ENCODE peak calls at places on chromosomes 11 and 22, in ten cellular contexts. I is NCI-H510A treated with DMSO at 0.1 percent for 48 hours, L is heart left ventricle, Q is NCI-H2029, W is non-pigmented ciliary epithelial cell, N is brain pericyte, E is fibroblast of villous mesenchyme, X is NCI-H446, U is IMR-90, C is H9. J is an unnamed sample.

GRCh38 chr11:68680541-68681231 is 3.7 kb upstream of the GAL start:
- DNase-seq in C (peak; percentile 20), U (no peak), W (no peak), Q (no peak), L (no peak), E (no peak), N (no peak), X (no peak), I (no peak), J (no peak)

GRCh38 chr22:17116931-17117330 is 4.2 kb downstream of the TMEM121B start:
- DNase-seq in C (no peak), U (no peak), N (no peak), I (no peak), E (no peak), W (no peak), X (no peak), L (no peak), Q (no peak), J (no peak)

GRCh38 chr22:50694766-50695420 is 22.3 kb downstream of the SHANK3 start:
- DNase-seq in Q (no peak), N (no peak), I (no peak), E (no peak), X (no peak), U (no peak), C (no peak), L (peak; percentile 17), W (no peak), J (no peak)

GRCh38 chr11:1401656-1402221 is 12.0 kb downstream of the BRSK2 start:
- DNase-seq in C (peak; percentile 77), W (no peak), E (peak; percentile 56), L (peak; percentile 70), X (no peak), N (peak; percentile 65), I (no peak), Q (peak; percentile 76), U (peak; percentile 48), J (no peak)

GRCh38 chr22:17706451-17706900 is 67.8 kb downstream of the BID start:
- DNase-seq in U (peak; percentile 93), C (peak; percentile 41), Q (peak; percentile 50), L (peak; percentile 38), E (peak; percentile 97), I (peak; percentile 58), W (peak; percentile 92), N (peak; percentile 87), X (no peak), J (no peak)

GRCh38 chr11:48103621-48104561 is 112.7 kb upstream of the OR4B1 start:
- DNase-seq in U (peak; percentile 13), I (no peak), L (no peak), Q (no peak), W (no peak), X (no peak), C (no peak), N (no peak), E (no peak), J (no peak)

GRCh38 chr11:66339686-66340483 is 3.7 kb upstream of the RIN1 start:
- DNase-seq in C (no peak), U (no peak), L (peak; percentile 20), E (no peak), Q (no peak), W (no peak), N (no peak), I (no peak), X (no peak), J (no peak)

GRCh38 chr11:92969634-92970347 is at the start of gene MTNR1B:
- DNase-seq in L (no peak), C (no peak), N (no peak), W (no peak), E (no peak), Q (no peak), X (no peak), U (no peak), I (no peak), J (no peak)

GRCh38 chr22:47351836-47352579 is 589.6 kb downstream of the TBC1D22A start:
- DNase-seq in X (no peak), W (no peak), Q (no peak), L (no peak), C (no peak), E (no peak), U (no peak), I (no peak), N (no peak), J (no peak)

GRCh38 chr22:28978158-28978557 is 83.5 kb downstream of the C22orf31 start:
- DNase-seq in I (no peak), E (peak; percentile 35), Q (no peak), C (no peak), U (peak; percentile 54), X (no peak), W (no peak), L (peak; percentile 64), N (no peak), J (no peak)

GRCh38 chr22:42364641-42365336 is 67.4 kb downstream of the NFAM1 start:
- DNase-seq in L (peak; percentile 44), E (no peak), N (no peak), U (peak; percentile 29), X (no peak), I (no peak), C (no peak), Q (no peak), W (no peak), J (no peak)

GRCh38 chr11:14907411-14908213 is 15.6 kb upstream of the CYP2R1 start:
- DNase-seq in W (no peak), Q (peak; percentile 70), E (peak; percentile 30), N (no peak), L (peak; percentile 73), I (peak; percentile 29), C (peak; percentile 86), X (peak; percentile 84), U (peak; percentile 21), J (peak; percentile 54)

GRCh38 chr22:27113211-27114030 is 456.0 kb downstream of the MIAT start:
- DNase-seq in X (no peak), W (peak; percentile 97), Q (no peak), E (peak; percentile 90), L (peak; percentile 79), I (no peak), C (no peak), N (no peak), U (peak; percentile 97), J (no peak)

GRCh38 chr22:23192133-23192532 is 11.8 kb downstream of the BCR start:
- DNase-seq in U (no peak), L (no peak), C (no peak), E (no peak), Q (peak; percentile 86), N (no peak), X (no peak), I (peak; percentile 92), W (no peak), J (no peak)

GRCh38 chr11:65424200-65425104 is 1.9 kb downstream of the NEAT1 start:
- DNase-seq in U (peak; percentile 54), N (no peak), C (no peak), L (no peak), W (no peak), X (no peak), E (peak; percentile 55), I (no peak), Q (no peak), J (no peak)

GRCh38 chr22:41925783-41926460 is 684 bp downstream of the TNFRSF13C start:
- DNase-seq in E (peak; percentile 55), X (no peak), L (peak; percentile 57), Q (peak; percentile 56), N (no peak), C (peak; percentile 83), U (peak; percentile 34), W (no peak), I (no peak), J (peak; percentile 11)

GRCh38 chr11:94283678-94284077 is 20.7 kb upstream of the IZUMO1R start:
- DNase-seq in Q (no peak), U (no peak), W (no peak), E (no peak), L (no peak), X (peak; percentile 42), C (no peak), I (no peak), N (no peak), J (peak; percentile 15)

GRCh38 chr11:19311306-19312030 is 70.7 kb upstream of the E2F8 start:
- DNase-seq in U (peak; percentile 50), N (no peak), X (peak; percentile 6), I (peak; percentile 11), W (peak; percentile 9), E (peak; percentile 58), Q (peak; percentile 25), C (peak; percentile 61), L (peak; percentile 47), J (peak; percentile 33)

GRCh38 chr22:46462726-46463371 is 74.6 kb downstream of the CELSR1 start:
- DNase-seq in N (no peak), C (no peak), L (no peak), I (peak; percentile 52), Q (no peak), U (peak; percentile 70), W (peak; percentile 35), E (peak; percentile 60), X (no peak), J (no peak)

GRCh38 chr11:69558519-69558941 is 77.1 kb downstream of the LINC01488 start:
- DNase-seq in E (no peak), N (no peak), L (no peak), I (no peak), Q (no peak), X (no peak), U (no peak), W (no peak), C (no peak), J (no peak)

GRCh38 chr22:36954251-36955014 is 41.0 kb downstream of the CSF2RB start:
- DNase-seq in X (no peak), W (no peak), L (no peak), Q (no peak), C (no peak), I (no peak), E (no peak), U (no peak), N (no peak), J (no peak)

GRCh38 chr11:17719028-17719939 is at the start of gene MYOD1:
- DNase-seq in C (peak; percentile 73), L (no peak), Q (peak; percentile 10), E (no peak), X (no peak), N (no peak), W (no peak), U (no peak), I (peak; percentile 64), J (no peak)

GRCh38 chr11:1568451-1568911 is 3.6 kb downstream of the DUSP8 start:
- DNase-seq in I (no peak), X (no peak), L (no peak), Q (no peak), N (no peak), U (no peak), C (peak; percentile 84), W (no peak), E (no peak), J (peak; percentile 14)

GRCh38 chr11:43825217-43825816 is 55.3 kb upstream of the ALKBH3 start:
- DNase-seq in C (no peak), W (no peak), N (no peak), E (peak; percentile 52), X (no peak), I (peak; percentile 3), U (peak; percentile 35), L (no peak), Q (no peak), J (peak; percentile 8)

GRCh38 chr11:27861706-27862430 is 161.6 kb upstream of the BDNF start:
- DNase-seq in I (no peak), N (no peak), X (peak; percentile 49), L (no peak), E (peak; percentile 92), Q (no peak), U (peak; percentile 95), W (peak; percentile 64), C (no peak), J (no peak)

GRCh38 chr22:31099386-31099785 is 8.0 kb downstream of the SELENOM start:
- DNase-seq in Q (no peak), N (no peak), I (no peak), X (no peak), C (no peak), W (no peak), U (peak; percentile 40), L (no peak), E (no peak), J (no peak)

GRCh38 chr22:25146906-25147754 is 52.5 kb upstream of the CRYBB3 start:
- DNase-seq in X (no peak), E (no peak), I (no peak), N (no peak), W (no peak), U (no peak), Q (no peak), C (no peak), L (no peak), J (no peak)

J was measured in NCI-H1694 treated with DMSO at 0.1 percent for 48 hours.